ENCODE peak calls at places on chromosomes 5 and 9, in five cellular contexts. D is T-helper 22 cell, N is activated T-cell treated with anti-CD3 and anti-CD28 coated beads for 1 hour, R is HFFc6, A is mesendoderm. C is an unnamed sample.

GRCh38 chr5:141692533-141692888 is 10.5 kb upstream of the ARAP3 start:
- DNase-seq in D (no peak), N (no peak), R (no peak), A (no peak), C (no peak)

GRCh38 chr9:126674365-126675146 is 60.8 kb downstream of the LMX1B start:
- DNase-seq in D (no peak), N (no peak), R (no peak), A (no peak), C (no peak)

GRCh38 chr5:114744406-114744805 is 382.5 kb downstream of the KCNN2 start:
- DNase-seq in D (no peak), N (no peak), R (no peak), A (no peak), C (no peak)

GRCh38 chr9:124771867-124772621 is 933 bp upstream of the NR6A1 start:
- DNase-seq in D (no peak), N (peak), R (peak), A (peak), C (no peak)

GRCh38 chr5:124746916-124747769 is 704 bp upstream of the ZNF608 start:
- DNase-seq in D (no peak), N (no peak), R (no peak), A (peak), C (no peak)

GRCh38 chr5:91468643-91469422 is 85.7 kb upstream of the ARRDC3 start:
- DNase-seq in D (no peak), N (no peak), R (no peak), A (no peak), C (no peak)

GRCh38 chr5:69048233-69048632 is 45.6 kb upstream of the SLC30A5 start:
- DNase-seq in D (no peak), N (no peak), R (peak), A (peak), C (no peak)

GRCh38 chr9:126471084-126471611 is 142.6 kb upstream of the LMX1B start:
- DNase-seq in D (peak), N (peak), R (no peak), A (no peak), C (peak)

GRCh38 chr5:100706796-100707195 is 171.6 kb downstream of the FAM174A start:
- DNase-seq in D (no peak), N (no peak), R (no peak), A (peak), C (peak)

GRCh38 chr5:147996379-147996778 is 67.4 kb upstream of the SPINK5 start:
- DNase-seq in D (no peak), N (no peak), R (no peak), A (no peak), C (no peak)

GRCh38 chr5:181151146-181151545 is 3.8 kb downstream of the OR2V2 start:
- DNase-seq in D (no peak), N (no peak), R (no peak), A (peak), C (no peak)

GRCh38 chr5:81749186-81749561 is 1.7 kb downstream of the SSBP2 start:
- DNase-seq in D (no peak), N (no peak), R (no peak), A (no peak), C (no peak)

GRCh38 chr9:4970970-4971641 is 14.0 kb upstream of the JAK2 start:
- DNase-seq in D (no peak), N (no peak), R (no peak), A (no peak), C (no peak)

GRCh38 chr5:142608094-142608493 is 77.8 kb downstream of the FGF1 start:
- DNase-seq in D (no peak), N (no peak), R (no peak), A (no peak), C (no peak)

GRCh38 chr9:1939926-1940368 is 75.2 kb upstream of the SMARCA2 start:
- DNase-seq in D (no peak), N (peak), R (no peak), A (peak), C (peak)

GRCh38 chr9:11338130-11338529 is 725.3 kb upstream of the PTPRD start:
- DNase-seq in D (no peak), N (no peak), R (no peak), A (no peak), C (no peak)

GRCh38 chr5:10934789-10935355 is 173.8 kb upstream of the DAP start:
- DNase-seq in D (no peak), N (no peak), R (no peak), A (no peak), C (no peak)

GRCh38 chr9:74940600-74940999 is 12.1 kb downstream of the C9orf40 start:
- DNase-seq in D (no peak), N (no peak), R (peak), A (no peak), C (no peak)

GRCh38 chr9:118929317-118929716 is 439.9 kb downstream of the BRINP1 start:
- DNase-seq in D (no peak), N (no peak), R (peak), A (no peak), C (no peak)

GRCh38 chr5:40389591-40389990 is 290.1 kb upstream of the PTGER4 start:
- DNase-seq in D (no peak), N (no peak), R (no peak), A (no peak), C (no peak)

GRCh38 chr9:135905380-135906282 is 1.7 kb downstream of the CAMSAP1 start:
- DNase-seq in D (peak), N (no peak), R (no peak), A (no peak), C (peak)

GRCh38 chr5:73637565-73637964 is 11.6 kb downstream of the ARHGEF28 start:
- DNase-seq in D (no peak), N (no peak), R (no peak), A (no peak), C (no peak)

GRCh38 chr5:27748847-27749246 is 710.5 kb upstream of the CDH9 start:
- DNase-seq in D (no peak), N (no peak), R (no peak), A (no peak), C (no peak)

GRCh38 chr9:77386187-77386586 is 208.9 kb downstream of the VPS13A start:
- DNase-seq in D (no peak), N (no peak), R (peak), A (peak), C (no peak)

GRCh38 chr5:146538441-146538840 is 22.5 kb upstream of the GPR151 start:
- DNase-seq in D (no peak), N (no peak), R (no peak), A (no peak), C (no peak)